ENCODE peak calls at places on chromosomes 7 and 10, in ten cellular contexts. O, K, A, V, L, F, D, E, T and Z are unnamed samples.

GRCh38 chr10:94997763-94998174 is 59.3 kb downstream of the CYP2C9 start:
- DNase-seq in O (no peak), K (no peak), A (no peak), V (no peak), L (no peak), F (no peak), D (no peak), E (no peak), T (no peak), Z (no peak)

GRCh38 chr7:140771826-140772225 is 75.3 kb downstream of the NDUFB2 start:
- DNase-seq in O (no peak), K (no peak), A (no peak), V (no peak), L (no peak), F (no peak), D (no peak), E (no peak), T (no peak), Z (no peak)

GRCh38 chr7:102860351-102860811 is 52.4 kb upstream of the LRRC17 start:
- DNase-seq in O (no peak), K (no peak), A (peak), V (no peak), L (no peak), F (no peak), D (no peak), E (no peak), T (no peak), Z (no peak)

GRCh38 chr7:29894238-29894637 is 87.9 kb downstream of the WIPF3 start:
- DNase-seq in O (no peak), K (no peak), A (no peak), V (no peak), L (no peak), F (no peak), D (no peak), E (no peak), T (no peak), Z (no peak)

GRCh38 chr10:34434119-34434594 is 380.9 kb downstream of the PARD3 start:
- DNase-seq in O (no peak), K (no peak), A (peak), V (no peak), L (no peak), F (no peak), D (no peak), E (no peak), T (no peak), Z (no peak)

GRCh38 chr10:1179346-1180070 is 123.3 kb downstream of the WDR37 start:
- DNase-seq in O (no peak), K (peak), A (no peak), V (no peak), L (no peak), F (no peak), D (no peak), E (no peak), T (no peak), Z (no peak)

GRCh38 chr10:84524435-84524834 is 196.0 kb downstream of the CCSER2 start:
- DNase-seq in O (no peak), K (no peak), A (no peak), V (no peak), L (no peak), F (no peak), D (no peak), E (no peak), T (no peak), Z (no peak)

GRCh38 chr7:15315678-15316077 is 246.1 kb downstream of the AGMO start:
- DNase-seq in O (no peak), K (no peak), A (no peak), V (no peak), L (no peak), F (no peak), D (no peak), E (no peak), T (no peak), Z (no peak)

GRCh38 chr10:80661526-80661925 is 123.8 kb downstream of the SH2D4B start:
- DNase-seq in O (no peak), K (no peak), A (no peak), V (no peak), L (no peak), F (no peak), D (no peak), E (no peak), T (no peak), Z (no peak)

GRCh38 chr7:74059681-74060588 is 23.7 kb upstream of the LIMK1 start:
- DNase-seq in O (no peak), K (peak), A (no peak), V (peak), L (peak), F (no peak), D (no peak), E (no peak), T (no peak), Z (no peak)
- TF ChIP-seq CTCF in O (no peak), K (no peak), A (no peak), V (no peak), L (peak), F (no peak), D (no peak), E (peak), T (no peak), Z (no peak)

GRCh38 chr10:17074548-17074860 is 55.1 kb downstream of the CUBN start:
- DNase-seq in O (no peak), K (no peak), A (peak), V (no peak), L (no peak), F (no peak), D (no peak), E (no peak), T (no peak), Z (no peak)

GRCh38 chr10:17075975-17076374 is 53.6 kb downstream of the CUBN start:
- DNase-seq in O (no peak), K (no peak), A (no peak), V (no peak), L (no peak), F (no peak), D (no peak), E (no peak), T (no peak), Z (no peak)

GRCh38 chr10:17076626-17077025 is 53.0 kb downstream of the CUBN start:
- DNase-seq in O (no peak), K (no peak), A (no peak), V (no peak), L (no peak), F (no peak), D (no peak), E (no peak), T (no peak), Z (no peak)

GRCh38 chr10:17073720-17074547 is 55.7 kb downstream of the CUBN start:
- DNase-seq in O (no peak), K (no peak), A (no peak), V (no peak), L (no peak), F (no peak), D (no peak), E (no peak), T (no peak), Z (no peak)

DNA sequence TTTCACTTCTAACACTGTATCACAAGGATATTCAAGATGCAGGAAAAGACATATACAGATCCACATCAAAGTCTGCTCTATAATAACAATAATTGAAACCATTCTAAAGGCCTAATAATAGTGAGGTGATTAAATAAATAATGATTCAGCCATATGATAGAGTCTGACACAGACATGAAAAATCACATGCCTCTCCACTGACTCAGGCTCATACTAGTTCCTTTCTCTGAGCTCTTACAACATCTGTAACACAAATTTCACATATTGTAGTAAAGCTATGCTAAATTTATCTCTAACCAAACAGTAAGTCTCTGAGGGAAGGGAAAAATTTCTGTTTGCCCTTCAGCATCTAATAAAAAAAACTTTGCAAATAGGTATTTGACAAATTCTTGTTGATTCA is 54.1 kb downstream of the CUBN start:
- DNase-seq in O (no peak), K (no peak), A (peak), V (no peak), L (no peak), F (no peak), D (no peak), E (no peak), T (no peak), Z (no peak)
- H3K27ac ChIP-seq in O (peak), K (peak), A (peak), V (peak), L (no peak), F (peak), D (no peak), E (peak), T (no peak), Z (peak)

DNA sequence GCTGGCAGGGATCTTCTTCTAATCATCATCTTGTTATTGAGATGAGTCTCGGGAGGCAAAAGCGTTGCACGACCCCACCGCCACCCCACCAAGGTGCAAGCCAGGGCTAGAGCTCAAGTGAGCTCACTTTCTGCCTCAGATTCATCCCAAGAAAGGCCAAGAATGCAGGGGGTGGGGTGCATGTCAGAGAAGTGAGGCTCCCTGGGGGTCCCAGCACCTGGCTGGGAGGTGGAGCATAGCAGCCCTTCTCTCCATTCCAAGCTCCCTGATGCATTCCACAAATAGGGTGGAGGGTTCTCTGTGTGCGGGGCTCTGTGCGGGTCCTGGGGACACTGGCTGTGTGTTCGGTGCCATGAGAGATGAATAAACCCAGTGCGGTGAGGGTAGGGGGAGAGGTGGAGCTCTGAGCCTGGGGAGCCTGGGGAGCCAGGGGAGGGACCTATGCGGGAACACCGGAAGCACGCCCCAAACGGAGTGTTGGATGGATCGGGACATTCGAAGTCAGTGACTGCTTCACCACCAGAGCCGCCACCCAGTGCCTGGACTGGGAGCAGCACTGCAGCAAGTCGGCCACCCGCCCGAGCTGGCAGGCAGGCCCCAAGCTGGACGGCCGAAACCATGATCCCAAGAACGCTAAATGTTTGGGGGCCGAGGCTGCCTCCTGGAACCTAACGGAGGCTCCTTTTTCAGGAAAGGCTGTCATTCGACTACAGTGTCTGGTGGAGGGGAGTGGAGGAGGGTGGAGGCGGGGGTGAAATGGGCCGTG is 17.9 kb upstream of the HMX3 start:
- DNase-seq in O (no peak), K (no peak), A (no peak), V (no peak), L (no peak), F (no peak), D (peak), E (no peak), T (no peak), Z (no peak)
- TF ChIP-seq CTCF in O (no peak), K (no peak), A (no peak), V (no peak), L (no peak), F (no peak), D (no peak), E (no peak), T (no peak), Z (no peak)

GRCh38 chr10:45653454-45653853 is 19.1 kb downstream of the ZFAND4 start:
- DNase-seq in O (no peak), K (no peak), A (no peak), V (no peak), L (no peak), F (no peak), D (no peak), E (no peak), T (no peak), Z (no peak)
- H3K27ac ChIP-seq in O (no peak), K (no peak), A (no peak), V (no peak), L (no peak), F (no peak), D (no peak), E (no peak), T (no peak), Z (no peak)